ENCODE peak calls at places on chromosome 11, in nine cellular contexts. M is GM04503; R is GM10248; L is stimulated activated CD4-positive, alpha-beta T cell treated with anti-CD3 and anti-CD28 coated beads, Interleukin-15, amount 100 ng/mL, for 24 hours; D is activated T-cell treated with anti-CD3 and anti-CD28 coated beads for 4 hours; W is HFF-Myc; A is GM19239; Q is activated CD4-positive, alpha-beta T cell treated with anti-CD3 and anti-CD28 coated beads for 4 hours; P is foreskin keratinocyte. X is an unnamed sample.

GRCh38 chr11:124930799-124931198 is 5.0 kb downstream of the HEPACAM start:
- DNase-seq in M (no peak), R (peak), L (no peak), D (no peak), W (no peak), A (no peak), Q (no peak), P (no peak), X (no peak)

GRCh38 chr11:69156673-69157155 is 979 bp downstream of the SMIM38 start:
- DNase-seq in M (no peak), R (no peak), L (no peak), D (no peak), W (no peak), A (no peak), Q (no peak), P (no peak), X (no peak)

GRCh38 chr11:10410844-10411200 is 44.2 kb upstream of the AMPD3 start:
- DNase-seq in M (no peak), R (no peak), L (no peak), D (no peak), W (no peak), A (no peak), Q (no peak), P (no peak), X (no peak)

GRCh38 chr11:63564785-63565350 is 1.7 kb upstream of the PLAAT2 start:
- DNase-seq in M (no peak), R (no peak), L (no peak), D (no peak), W (no peak), A (no peak), Q (no peak), P (peak), X (no peak)

GRCh38 chr11:73902303-73902702 is 25.5 kb downstream of the PAAF1 start:
- DNase-seq in M (no peak), R (no peak), L (no peak), D (no peak), W (no peak), A (no peak), Q (no peak), P (no peak), X (no peak)

GRCh38 chr11:69442012-69442806 is 39.3 kb upstream of the LINC01488 start:
- DNase-seq in M (no peak), R (no peak), L (peak), D (no peak), W (no peak), A (no peak), Q (no peak), P (peak), X (no peak)

GRCh38 chr11:12214751-12215150 is 104.4 kb downstream of the MICAL2 start:
- DNase-seq in M (peak), R (no peak), L (no peak), D (no peak), W (no peak), A (no peak), Q (no peak), P (no peak), X (no peak)

GRCh38 chr11:12986194-12986898 is 22.8 kb upstream of the RASSF10 start:
- DNase-seq in M (no peak), R (no peak), L (no peak), D (no peak), W (no peak), A (no peak), Q (no peak), P (no peak), X (no peak)

GRCh38 chr11:63670077-63670737 is 969 bp downstream of the ATL3 start:
- DNase-seq in M (no peak), R (peak), L (no peak), D (no peak), W (no peak), A (no peak), Q (no peak), P (no peak), X (no peak)

GRCh38 chr11:101049123-101049522 is 80.5 kb downstream of the PGR start:
- DNase-seq in M (no peak), R (no peak), L (no peak), D (no peak), W (no peak), A (no peak), Q (no peak), P (peak), X (no peak)

GRCh38 chr11:36362902-36363301 is 66.8 kb downstream of the PRR5L start:
- DNase-seq in M (no peak), R (no peak), L (no peak), D (no peak), W (no peak), A (no peak), Q (no peak), P (no peak), X (no peak)

GRCh38 chr11:16793511-16793910 is 55.1 kb downstream of the C11orf58 start:
- DNase-seq in M (no peak), R (no peak), L (no peak), D (no peak), W (no peak), A (no peak), Q (no peak), P (no peak), X (no peak)

GRCh38 chr11:88266157-88266556 is 71.4 kb downstream of the CTSC start:
- DNase-seq in M (no peak), R (no peak), L (no peak), D (no peak), W (no peak), A (no peak), Q (no peak), P (no peak), X (no peak)

GRCh38 chr11:66586136-66586535 is 6.7 kb downstream of the CCDC87 start:
- DNase-seq in M (no peak), R (no peak), L (no peak), D (no peak), W (no peak), A (no peak), Q (no peak), P (no peak), X (no peak)

GRCh38 chr11:72626637-72626936 is 47.6 kb downstream of the PDE2A start:
- DNase-seq in M (no peak), R (no peak), L (no peak), D (no peak), W (no peak), A (no peak), Q (no peak), P (no peak), X (no peak)

GRCh38 chr11:91796999-91797398 is 427.6 kb upstream of the FAT3 start:
- DNase-seq in M (no peak), R (no peak), L (no peak), D (no peak), W (no peak), A (no peak), Q (no peak), P (no peak), X (no peak)

GRCh38 chr11:1484716-1485503 is 1.7 kb downstream of the MOB2 start:
- DNase-seq in M (no peak), R (no peak), L (no peak), D (no peak), W (no peak), A (no peak), Q (no peak), P (no peak), X (no peak)

GRCh38 chr11:79708319-79708928 is 267.6 kb upstream of the TENM4 start:
- DNase-seq in M (peak), R (peak), L (no peak), D (no peak), W (peak), A (peak), Q (no peak), P (peak), X (no peak)

GRCh38 chr11:72704028-72704782 is 30.0 kb upstream of the PDE2A start:
- DNase-seq in M (no peak), R (no peak), L (no peak), D (no peak), W (no peak), A (no peak), Q (no peak), P (no peak), X (no peak)

GRCh38 chr11:60791534-60791933 is 6.4 kb downstream of the MS4A10 start:
- DNase-seq in M (no peak), R (no peak), L (no peak), D (no peak), W (no peak), A (no peak), Q (no peak), P (no peak), X (no peak)

GRCh38 chr11:58928082-58928574 is 11.2 kb upstream of the GLYATL1 start:
- DNase-seq in M (no peak), R (no peak), L (no peak), D (no peak), W (no peak), A (no peak), Q (no peak), P (no peak), X (no peak)

GRCh38 chr11:112525270-112525669 is 264.6 kb upstream of the PLET1 start:
- DNase-seq in M (no peak), R (no peak), L (peak), D (no peak), W (peak), A (no peak), Q (no peak), P (peak), X (no peak)

GRCh38 chr11:27656806-27657483 is 43.3 kb downstream of the BDNF start:
- DNase-seq in M (no peak), R (no peak), L (no peak), D (no peak), W (no peak), A (no peak), Q (no peak), P (no peak), X (no peak)

GRCh38 chr11:9002920-9003572 is 755 bp downstream of the NRIP3 start:
- DNase-seq in M (no peak), R (no peak), L (peak), D (no peak), W (no peak), A (no peak), Q (peak), P (no peak), X (no peak)

GRCh38 chr11:5421811-5422210 is at the start of gene OR51Q1:
- DNase-seq in M (no peak), R (no peak), L (no peak), D (no peak), W (no peak), A (no peak), Q (no peak), P (no peak), X (no peak)

GRCh38 chr11:125290263-125290662 is 125.7 kb downstream of the PKNOX2 start:
- DNase-seq in M (no peak), R (no peak), L (no peak), D (no peak), W (no peak), A (no peak), Q (no peak), P (no peak), X (no peak)

GRCh38 chr11:118438314-118438931 is 2.1 kb downstream of the KMT2A start:
- DNase-seq in M (peak), R (peak), L (peak), D (peak), W (no peak), A (no peak), Q (peak), P (peak), X (peak)

GRCh38 chr11:118622376-118623290 is 15.2 kb downstream of the PHLDB1 start:
- DNase-seq in M (peak), R (no peak), L (no peak), D (no peak), W (no peak), A (no peak), Q (no peak), P (peak), X (peak)

GRCh38 chr11:122598971-122599370 is 56.6 kb upstream of the UBASH3B start:
- DNase-seq in M (no peak), R (no peak), L (no peak), D (no peak), W (no peak), A (no peak), Q (no peak), P (no peak), X (no peak)

GRCh38 chr11:706957-707816 is 1.2 kb downstream of the EPS8L2 start:
- DNase-seq in M (no peak), R (peak), L (no peak), D (no peak), W (no peak), A (no peak), Q (no peak), P (no peak), X (no peak)

GRCh38 chr11:10638285-10638684 is 55.3 kb downstream of the IRAG1 start:
- DNase-seq in M (no peak), R (no peak), L (no peak), D (no peak), W (peak), A (no peak), Q (no peak), P (no peak), X (no peak)

GRCh38 chr11:2314525-2315394 is 12.9 kb downstream of the TSPAN32 start:
- DNase-seq in M (peak), R (no peak), L (no peak), D (no peak), W (peak), A (no peak), Q (no peak), P (no peak), X (peak)

GRCh38 chr11:6468712-6469495 is 4.8 kb downstream of the TRIM3 start:
- DNase-seq in M (no peak), R (peak), L (peak), D (no peak), W (peak), A (peak), Q (no peak), P (no peak), X (peak)

GRCh38 chr11:95883381-95883780 is 40.5 kb downstream of the MTMR2 start:
- DNase-seq in M (no peak), R (no peak), L (no peak), D (no peak), W (no peak), A (no peak), Q (no peak), P (no peak), X (no peak)

GRCh38 chr11:84396521-84396920 is 1110.4 kb upstream of the CCDC90B start:
- DNase-seq in M (no peak), R (no peak), L (no peak), D (no peak), W (no peak), A (no peak), Q (no peak), P (no peak), X (no peak)

GRCh38 chr11:73983764-73984543 is 1.3 kb upstream of the UCP2 start:
- DNase-seq in M (no peak), R (no peak), L (no peak), D (no peak), W (no peak), A (no peak), Q (no peak), P (no peak), X (no peak)

GRCh38 chr11:68128682-68129327 is 7.6 kb upstream of the CHKA start:
- DNase-seq in M (no peak), R (no peak), L (no peak), D (no peak), W (no peak), A (no peak), Q (no peak), P (no peak), X (no peak)

GRCh38 chr11:36023922-36024321 is 80.1 kb downstream of the LDLRAD3 start:
- DNase-seq in M (no peak), R (no peak), L (no peak), D (no peak), W (no peak), A (no peak), Q (no peak), P (no peak), X (no peak)

GRCh38 chr11:9142732-9143131 is 51.3 kb upstream of the SCUBE2 start:
- DNase-seq in M (no peak), R (no peak), L (no peak), D (no peak), W (no peak), A (no peak), Q (no peak), P (no peak), X (no peak)